ENCODE peak calls at places on chromosome 10, in four cellular contexts. C, B, Z and P are unnamed samples.

GRCh38 chr10:127951861-127952574 is 45.1 kb downstream of the PTPRE start:
- DNase-seq in C (no peak), B (no peak), Z (no peak), P (no peak)

GRCh38 chr10:111113961-111114830 is 37.4 kb downstream of the ADRA2A start:
- DNase-seq in C (peak; percentile 30), B (no peak), Z (no peak), P (no peak)

GRCh38 chr10:99560277-99561126 is 27.8 kb downstream of the NKX2-3 start:
- DNase-seq in C (no peak), B (peak; percentile 55), Z (no peak), P (peak; percentile 5)

GRCh38 chr10:101693701-101694055 is 1.3 kb downstream of the FBXW4 start:
- DNase-seq in C (peak; percentile 24), B (peak; percentile 44), Z (no peak), P (peak; percentile 14)

GRCh38 chr10:92696606-92697383 is 7.0 kb downstream of the HHEX start:
- DNase-seq in C (no peak), B (peak; percentile 62), Z (no peak), P (no peak)

GRCh38 chr10:71279590-71280170 is 39.4 kb upstream of the SLC29A3 start:
- DNase-seq in C (no peak), B (no peak), Z (no peak), P (no peak)

GRCh38 chr10:99382181-99382580 is 48.2 kb downstream of the GOT1 start:
- DNase-seq in C (no peak), B (no peak), Z (no peak), P (no peak)

GRCh38 chr10:4332764-4333473 is 493.1 kb upstream of the AKR1E2 start:
- DNase-seq in C (no peak), B (no peak), Z (no peak), P (no peak)

GRCh38 chr10:103921750-103922195 is 3.8 kb upstream of the STN1 start:
- DNase-seq in C (no peak), B (peak; percentile 66), Z (peak; percentile 4), P (no peak)

GRCh38 chr10:132479603-132480221 is 57.9 kb upstream of the INPP5A start:
- DNase-seq in C (no peak), B (no peak), Z (no peak), P (no peak)

GRCh38 chr10:70737250-70737649 is 47.9 kb downstream of the TBATA start:
- DNase-seq in C (no peak), B (no peak), Z (no peak), P (no peak)

GRCh38 chr10:316390-316789 is 181.1 kb downstream of the ZMYND11 start:
- DNase-seq in C (no peak), B (no peak), Z (no peak), P (no peak)

GRCh38 chr10:99296605-99297004 is 32.6 kb upstream of the CNNM1 start:
- DNase-seq in C (no peak), B (no peak), Z (no peak), P (no peak)

GRCh38 chr10:58488921-58489320 is 23.8 kb upstream of the BICC1 start:
- DNase-seq in C (no peak), B (no peak), Z (no peak), P (no peak)

GRCh38 chr10:11805792-11806191 is 17.4 kb upstream of the PROSER2 start:
- DNase-seq in C (no peak), B (no peak), Z (no peak), P (no peak)

GRCh38 chr10:42990721-42991441 is 86.0 kb upstream of the RET start:
- DNase-seq in C (no peak), B (no peak), Z (no peak), P (no peak)

GRCh38 chr10:112247791-112248190 is 35.4 kb upstream of the TECTB start:
- DNase-seq in C (no peak), B (no peak), Z (no peak), P (no peak)

GRCh38 chr10:132891994-132892393 is 50.4 kb downstream of the CFAP46 start:
- DNase-seq in C (peak; percentile 7), B (no peak), Z (no peak), P (no peak)

GRCh38 chr10:131477457-131478205 is 166.1 kb upstream of the TCERG1L start:
- DNase-seq in C (no peak), B (peak; percentile 25), Z (no peak), P (no peak)

GRCh38 chr10:88389456-88389855 is 193.7 kb downstream of the RNLS start:
- DNase-seq in C (peak; percentile 23), B (peak; percentile 15), Z (no peak), P (peak; percentile 31)

GRCh38 chr10:133377025-133377817 is 1.8 kb upstream of the PAOX start:
- DNase-seq in C (no peak), B (no peak), Z (no peak), P (no peak)

GRCh38 chr10:72665925-72666324 is 26.0 kb upstream of the MCU start:
- DNase-seq in C (no peak), B (no peak), Z (no peak), P (peak; percentile 18)

GRCh38 chr10:48820699-48821098 is 118.9 kb downstream of the LRRC18 start:
- DNase-seq in C (no peak), B (no peak), Z (no peak), P (no peak)

GRCh38 chr10:108003576-108003975 is 839.1 kb upstream of the SORCS1 start:
- DNase-seq in C (no peak), B (no peak), Z (no peak), P (no peak)

GRCh38 chr10:45420453-45421192 is 46.6 kb downstream of the ALOX5 start:
- DNase-seq in C (peak; percentile 63), B (no peak), Z (peak; percentile 13), P (no peak)

GRCh38 chr10:75776738-75777504 is 345.5 kb downstream of the LRMDA start:
- DNase-seq in C (no peak), B (peak; percentile 99), Z (no peak), P (no peak)

GRCh38 chr10:119742988-119743646 is 17.3 kb downstream of the INPP5F start:
- DNase-seq in C (no peak), B (no peak), Z (no peak), P (no peak)

GRCh38 chr10:109846832-109847231 is 76.5 kb downstream of the XPNPEP1 start:
- DNase-seq in C (no peak), B (no peak), Z (no peak), P (no peak)

GRCh38 chr10:54843085-54843646 is 42.1 kb upstream of the PCDH15 start:
- DNase-seq in C (no peak), B (no peak), Z (no peak), P (no peak)

GRCh38 chr10:63415635-63416244 is 50.0 kb downstream of the JMJD1C start:
- DNase-seq in C (no peak), B (no peak), Z (no peak), P (no peak)

GRCh38 chr10:131427901-131428300 is 116.4 kb upstream of the TCERG1L start:
- DNase-seq in C (no peak), B (no peak), Z (no peak), P (no peak)

GRCh38 chr10:30185916-30186315 is 126.5 kb upstream of the JCAD start:
- DNase-seq in C (no peak), B (no peak), Z (peak; percentile 79), P (peak; percentile 72)